ENCODE peak calls at places on chromosomes 11 and 22, in seven cellular contexts. E is HFFc6, U is foreskin fibroblast, L is omental fat pad, V is epithelial cell of esophagus, B is psoas muscle, W is uterus. S is an unnamed sample.
A peak's percentile ranks its signal among the peaks of the same experiment; 100 is the strongest.

GRCh38 chr11:84543367-84544159 is 1083.6 kb downstream of the DLG2 start:
- DNase-seq in E (no peak), U (no peak), L (no peak), V (no peak), B (no peak), W (no peak), S (no peak)

GRCh38 chr11:10954184-10954583 is 96.3 kb upstream of the ZBED5 start:
- DNase-seq in E (no peak), U (no peak), L (no peak), V (no peak), B (no peak), W (no peak), S (no peak)

GRCh38 chr22:50529416-50530279 is at the start of gene TYMP:
- DNase-seq in E (no peak), U (peak; percentile 54), L (no peak), V (peak; percentile 83), B (peak; percentile 88), W (peak; percentile 52), S (no peak)

GRCh38 chr11:132941024-132941646 is 591.2 kb downstream of the OPCML start:
- DNase-seq in E (peak; percentile 33), U (peak; percentile 19), L (no peak), V (peak; percentile 35), B (no peak), W (no peak), S (peak; percentile 20)

GRCh38 chr22:16937811-16938210 is 70.2 kb downstream of the GAB4 start:
- DNase-seq in E (no peak), U (no peak), L (no peak), V (no peak), B (no peak), W (no peak), S (no peak)

GRCh38 chr11:16785520-16786128 is 47.2 kb downstream of the C11orf58 start:
- DNase-seq in E (peak; percentile 79), U (peak; percentile 68), L (no peak), V (peak; percentile 81), B (no peak), W (peak; percentile 47), S (peak; percentile 72)

GRCh38 chr11:111327908-111328624 is 29.7 kb downstream of the POU2AF3 start:
- DNase-seq in E (no peak), U (no peak), L (no peak), V (no peak), B (peak; percentile 78), W (no peak), S (no peak)

GRCh38 chr11:19828382-19829108 is 115.9 kb downstream of the NAV2 start:
- DNase-seq in E (no peak), U (no peak), L (no peak), V (peak; percentile 82), B (no peak), W (no peak), S (peak; percentile 56)

GRCh38 chr22:37245740-37246139 is 1.7 kb upstream of the RAC2 start:
- DNase-seq in E (no peak), U (no peak), L (no peak), V (no peak), B (no peak), W (no peak), S (no peak)

GRCh38 chr11:35322321-35322979 is 96.9 kb downstream of the SLC1A2 start:
- DNase-seq in E (no peak), U (no peak), L (no peak), V (no peak), B (no peak), W (no peak), S (no peak)

GRCh38 chr11:86182976-86183584 is 61.5 kb upstream of the EED start:
- DNase-seq in E (no peak), U (no peak), L (no peak), V (peak; percentile 98), B (no peak), W (no peak), S (peak; percentile 65)

DNA sequence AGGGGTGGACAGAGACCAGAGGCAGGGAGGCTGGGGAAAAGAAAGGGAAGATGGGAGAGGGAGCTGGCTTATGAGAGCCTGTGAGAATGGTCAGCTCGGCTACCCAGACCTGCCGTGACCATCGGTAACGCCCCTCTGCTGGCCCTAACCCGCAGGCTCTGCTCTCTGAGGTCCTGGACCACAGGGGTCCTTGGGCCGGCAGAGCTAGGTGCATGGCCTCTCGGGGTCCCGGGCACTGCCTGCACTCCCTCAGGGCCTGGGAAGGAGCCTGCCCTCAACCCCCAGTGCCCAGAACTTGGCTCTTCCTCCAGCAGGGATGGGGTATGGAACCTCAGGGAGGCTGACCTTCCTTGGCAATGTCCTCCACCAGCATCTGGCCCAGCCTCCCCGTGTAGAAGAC is 13.2 kb downstream of the GGT5 start:
- DNase-seq in E (no peak), U (no peak), L (no peak), V (no peak), B (no peak), W (no peak), S (no peak)
- TF ChIP-seq CTCF in E (no peak), U (no peak), L (no peak), V (no peak), B (no peak), W (no peak), S (no peak)

DNA sequence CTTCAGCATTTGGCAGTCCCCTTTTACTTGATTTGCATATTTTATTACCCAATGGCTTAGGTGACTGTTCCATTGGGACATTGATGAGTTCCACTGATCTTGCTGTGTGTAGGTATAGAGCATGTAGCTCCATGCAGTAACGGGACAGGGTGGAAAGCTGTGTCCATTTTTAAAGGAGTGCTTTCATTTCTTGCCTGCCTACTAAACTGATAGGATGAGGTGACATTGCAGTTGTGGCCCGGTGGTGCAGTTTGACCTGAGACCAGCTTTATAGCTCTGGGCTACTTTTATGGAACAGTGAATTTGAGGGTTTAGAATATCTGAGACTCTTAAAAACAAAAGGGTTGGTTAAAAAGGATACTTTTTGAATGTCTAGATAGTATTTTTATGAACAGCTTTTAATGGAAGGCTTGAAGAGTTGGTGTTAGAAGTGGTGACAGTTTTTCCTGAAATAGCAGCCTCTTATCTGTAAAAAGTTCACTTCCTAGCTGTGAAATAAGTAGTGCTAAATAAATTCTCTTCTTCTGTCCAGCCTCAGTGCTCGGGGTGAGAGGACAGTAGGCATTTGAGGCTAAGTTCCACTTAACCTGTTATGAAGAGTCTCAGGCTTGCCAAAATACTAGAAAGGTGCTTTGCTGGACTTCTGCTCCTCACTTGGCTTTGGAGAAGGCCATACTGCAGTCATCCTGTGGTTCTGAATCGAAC is 27.0 kb downstream of the NAT10 start:
- DNase-seq in E (no peak), U (no peak), L (no peak), V (no peak), B (no peak), W (no peak), S (no peak)
- TF ChIP-seq CTCF in E (no peak), U (no peak), L (no peak), V (no peak), B (no peak), W (no peak), S (no peak)

GRCh38 chr11:48106166-48106565 is 110.4 kb upstream of the OR4B1 start:
- DNase-seq in E (no peak), U (no peak), L (no peak), V (no peak), B (no peak), W (no peak), S (no peak)

GRCh38 chr11:48107188-48107704 is 109.4 kb upstream of the OR4B1 start:
- DNase-seq in E (peak; percentile 50), U (peak; percentile 74), L (no peak), V (peak; percentile 31), B (no peak), W (no peak), S (no peak)

GRCh38 chr11:48104562-48104924 is 112.1 kb upstream of the OR4B1 start:
- DNase-seq in E (no peak), U (no peak), L (no peak), V (no peak), B (no peak), W (no peak), S (no peak)

GRCh38 chr11:48103621-48104561 is 112.7 kb upstream of the OR4B1 start:
- DNase-seq in E (no peak), U (no peak), L (no peak), V (no peak), B (no peak), W (no peak), S (no peak)

DNA sequence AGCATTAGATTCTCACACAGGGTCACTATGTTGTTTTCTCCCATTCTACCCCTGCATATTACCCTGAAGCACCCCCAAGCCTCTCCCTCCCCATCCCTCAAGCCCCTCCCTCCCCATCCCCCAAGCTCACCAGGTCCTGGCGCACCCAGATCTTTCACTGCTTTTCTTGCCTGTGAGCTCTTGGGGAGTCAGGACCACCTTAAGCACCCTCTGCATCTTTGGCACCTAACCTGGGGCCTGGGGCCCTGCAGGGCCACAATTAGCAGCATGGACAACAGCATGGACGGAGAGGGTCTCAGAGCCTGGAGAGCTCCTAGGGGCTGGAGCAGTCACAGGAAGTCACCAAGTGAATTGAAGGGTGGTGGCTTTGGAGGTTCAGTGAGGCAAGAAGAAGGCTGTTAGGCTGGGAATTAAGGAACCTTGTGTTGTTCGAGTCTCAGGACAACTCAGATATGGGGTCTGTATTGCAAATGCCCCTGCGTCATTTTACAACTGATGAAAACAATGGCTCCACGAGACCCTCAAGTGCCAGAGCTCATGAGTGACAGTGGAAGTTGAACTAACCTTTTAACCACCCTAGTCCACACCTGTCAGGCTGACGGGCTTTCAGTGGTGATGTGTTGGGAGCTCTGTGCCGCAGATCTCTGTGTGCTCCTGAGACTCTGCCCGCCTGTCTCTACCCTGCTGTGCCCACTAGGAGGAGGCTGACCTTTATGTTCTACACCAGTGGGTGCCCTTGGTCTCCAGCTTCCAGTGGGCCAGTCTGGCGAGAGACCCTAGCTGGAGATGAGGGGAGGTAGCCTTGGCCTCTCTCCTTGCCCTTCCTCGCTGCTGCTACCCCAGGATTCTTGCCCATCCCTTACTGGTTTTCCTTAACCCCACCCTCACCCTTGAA is 111.3 kb upstream of the OR4B1 start:
- DNase-seq in E (no peak), U (no peak), L (no peak), V (no peak), B (no peak), W (no peak), S (no peak)
- TF ChIP-seq CTCF in E (no peak), U (no peak), L (no peak), V (no peak), B (no peak), W (no peak), S (no peak)

GRCh38 chr11:79388201-79388600 is 52.6 kb downstream of the TENM4 start:
- DNase-seq in E (no peak), U (no peak), L (no peak), V (no peak), B (no peak), W (no peak), S (no peak)

GRCh38 chr11:79390477-79390876 is 50.4 kb downstream of the TENM4 start:
- DNase-seq in E (no peak), U (no peak), L (no peak), V (no peak), B (no peak), W (no peak), S (no peak)

GRCh38 chr11:79393362-79394043 is 47.3 kb downstream of the TENM4 start:
- DNase-seq in E (peak; percentile 71), U (peak; percentile 21), L (no peak), V (peak; percentile 33), B (no peak), W (no peak), S (peak; percentile 56)

GRCh38 chr11:79396001-79396400 is 44.8 kb downstream of the TENM4 start:
- DNase-seq in E (peak; percentile 52), U (no peak), L (no peak), V (no peak), B (no peak), W (no peak), S (no peak)

DNA sequence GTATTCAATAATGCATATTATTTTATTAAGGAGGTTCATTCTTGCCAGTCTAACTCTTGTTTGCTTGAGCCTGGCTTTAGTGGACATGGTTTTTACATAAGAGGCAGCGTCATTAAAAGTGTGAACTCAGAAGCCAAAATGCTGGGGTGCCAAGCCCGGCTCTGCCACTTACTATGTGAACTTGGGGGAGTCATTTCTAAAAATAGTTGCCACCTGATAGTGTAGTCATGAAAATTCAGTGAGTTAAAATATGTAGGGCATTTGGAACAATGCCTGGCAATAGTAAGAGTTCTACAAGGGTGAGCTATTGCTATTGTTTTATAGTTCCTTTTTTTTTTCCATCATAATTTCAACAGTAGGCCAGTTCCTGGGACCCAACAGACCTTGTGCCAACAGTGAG is 49.9 kb downstream of the TENM4 start:
- DNase-seq in E (peak; percentile 31), U (no peak), L (no peak), V (no peak), B (peak; percentile 58), W (no peak), S (no peak)
- TF ChIP-seq CTCF in E (no peak), U (no peak), L (no peak), V (no peak), B (no peak), W (no peak), S (no peak)